ENCODE peak calls at places on chromosomes 13 and 19, in five cellular contexts. L, D, P, I and J are unnamed samples.
A peak's percentile ranks its signal among the peaks of the same experiment; 100 is the strongest.

GRCh38 chr13:95075506-95075905 is 225.7 kb downstream of the ABCC4 start:
- DNase-seq in L (no peak), D (no peak), P (no peak), I (no peak), J (no peak)

GRCh38 chr13:46520188-46520587 is 32.8 kb upstream of the LRCH1 start:
- DNase-seq in L (no peak), D (no peak), P (no peak), I (no peak), J (no peak)

GRCh38 chr13:25771208-25771607 is 280.6 kb downstream of the SHISA2 start:
- DNase-seq in L (no peak), D (no peak), P (no peak), I (no peak), J (no peak)

GRCh38 chr13:99196466-99197256 is 4.0 kb upstream of the UBAC2 start:
- DNase-seq in L (peak; percentile 33), D (no peak), P (no peak), I (no peak), J (no peak)

GRCh38 chr13:67023088-67023893 is 206.8 kb downstream of the PCDH9 start:
- DNase-seq in L (no peak), D (no peak), P (no peak), I (no peak), J (no peak)

GRCh38 chr13:99886706-99887105 is 84.9 kb downstream of the ZIC5 start:
- DNase-seq in L (no peak), D (no peak), P (no peak), I (no peak), J (no peak)

GRCh38 chr13:75959861-75960481 is 323.8 kb downstream of the LMO7 start:
- DNase-seq in L (no peak), D (no peak), P (no peak), I (no peak), J (no peak)

GRCh38 chr19:38711726-38712153 is 32.5 kb downstream of the CAPN12 start:
- DNase-seq in L (no peak), D (no peak), P (peak; percentile 93), I (peak; percentile 86), J (peak; percentile 69)